ENCODE peak calls at places on chromosomes 6 and 20, in four cellular contexts. O is cardiac fibroblast, T is brain microvascular endothelial cell, S is left ventricle myocardium inferior. U is an unnamed sample.

GRCh38 chr20:24987244-24987643 is 5.3 kb downstream of the APMAP start:
- DNase-seq in O (no peak), T (no peak), S (no peak), U (no peak)

GRCh38 chr6:96994660-96995059 is 70.1 kb downstream of the KLHL32 start:
- DNase-seq in O (no peak), T (no peak), S (no peak), U (no peak)

GRCh38 chr20:46361386-46361785 is 45.0 kb downstream of the ELMO2 start:
- DNase-seq in O (no peak), T (no peak), S (no peak), U (no peak)

GRCh38 chr20:51634877-51635276 is 92.4 kb upstream of the NFATC2 start:
- DNase-seq in O (no peak), T (no peak), S (no peak), U (no peak)

GRCh38 chr6:43129434-43130194 is 41.5 kb upstream of the SRF start:
- DNase-seq in O (peak), T (peak), S (no peak), U (no peak)

GRCh38 chr20:59665656-59666555 is 61.6 kb downstream of the PHACTR3 start:
- DNase-seq in O (no peak), T (no peak), S (no peak), U (no peak)

GRCh38 chr6:82842721-82843120 is 222.9 kb downstream of the UBE3D start:
- DNase-seq in O (peak), T (peak), S (no peak), U (peak)

GRCh38 chr20:51763965-51764602 is 4.1 kb downstream of the ATP9A start:
- DNase-seq in O (peak), T (no peak), S (no peak), U (no peak)

GRCh38 chr6:149900620-149901443 is 2.9 kb upstream of the RAET1E start:
- DNase-seq in O (no peak), T (no peak), S (no peak), U (no peak)

GRCh38 chr6:75203721-75204120 is 2.1 kb downstream of the COL12A1 start:
- DNase-seq in O (peak), T (no peak), S (no peak), U (no peak)

GRCh38 chr20:16476032-16476431 is 97.2 kb downstream of the KIF16B start:
- DNase-seq in O (peak), T (peak), S (no peak), U (no peak)

GRCh38 chr6:20118877-20119276 is 93.4 kb downstream of the MBOAT1 start:
- DNase-seq in O (no peak), T (no peak), S (no peak), U (no peak)

GRCh38 chr6:37340639-37340943 is 13.2 kb upstream of the RNF8 start:
- DNase-seq in O (peak), T (no peak), S (no peak), U (no peak)

GRCh38 chr6:43712590-43712989 is 25.0 kb upstream of the MRPS18A start:
- DNase-seq in O (no peak), T (no peak), S (peak), U (no peak)

GRCh38 chr6:139981810-139982550 is 607.5 kb upstream of the CITED2 start:
- DNase-seq in O (peak), T (peak), S (no peak), U (no peak)

GRCh38 chr6:34182751-34183531 is 37.1 kb upstream of the GRM4 start:
- DNase-seq in O (no peak), T (no peak), S (no peak), U (no peak)
- H3K4me3 ChIP-seq in O (no peak), T (no peak), S (no peak), U (no peak)

DNA sequence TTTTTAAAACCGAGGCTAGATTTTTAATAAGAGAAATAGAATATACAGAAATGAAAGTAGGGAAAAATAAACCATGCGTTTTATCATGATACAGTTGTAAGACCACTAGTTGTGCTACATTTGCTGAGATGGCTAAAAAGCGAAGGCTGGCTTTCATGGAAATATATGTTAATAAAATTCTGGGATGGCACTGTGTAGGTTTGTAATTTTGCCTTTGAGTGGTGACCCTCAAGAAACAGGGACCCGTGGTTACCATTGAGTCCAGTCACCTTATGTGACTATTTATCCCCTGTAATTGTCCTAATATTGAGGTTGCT is 233.8 kb downstream of the ARHGAP18 start:
- DNase-seq in O (no peak), T (no peak), S (no peak), U (no peak)
- TF ChIP-seq CTCF in O (no peak), T (no peak), S (no peak), U (no peak)

GRCh38 chr6:167828325-167828956 is 1.7 kb downstream of the AFDN start:
- DNase-seq in O (no peak), T (no peak), S (no peak), U (no peak)
- H3K4me3 ChIP-seq in O (peak), T (peak), S (peak), U (no peak)

GRCh38 chr6:110999634-111000270 is 17.9 kb downstream of the RPF2 start:
- DNase-seq in O (peak), T (no peak), S (no peak), U (no peak)
- TF ChIP-seq CTCF in O (peak), T (peak), S (peak), U (no peak)

GRCh38 chr6:65059568-65059967 is 647.5 kb downstream of the EYS start:
- DNase-seq in O (no peak), T (no peak), S (no peak), U (no peak)

DNA sequence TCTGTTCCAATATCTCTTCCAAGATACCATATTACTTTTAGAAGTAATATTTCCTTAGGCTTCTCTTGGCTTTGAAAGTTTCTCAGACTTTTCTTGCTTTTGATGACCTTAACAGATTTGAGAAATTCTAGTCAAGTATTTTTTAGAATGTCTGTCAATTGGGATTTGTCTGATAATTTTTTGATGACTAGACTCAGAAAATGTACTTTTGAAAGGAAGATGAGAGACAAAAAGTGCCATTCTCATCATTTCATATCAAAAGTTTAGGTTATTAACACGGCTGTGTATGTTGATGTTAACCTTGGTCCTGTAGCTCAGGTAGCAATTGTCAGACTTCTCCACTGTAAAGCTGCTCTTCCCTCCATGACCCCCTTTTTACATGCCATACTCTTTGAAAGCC is 651.5 kb downstream of the EYS start:
- DNase-seq in O (no peak), T (no peak), S (no peak), U (no peak)
- H3K4me3 ChIP-seq in O (no peak), T (no peak), S (no peak), U (no peak)